ENCODE peak calls at places on chromosomes 12 and 14, in ten cellular contexts. N is NAMALWA, L is kidney epithelial cell, G is astrocyte, O is C1 segment of cervical spinal cord, M is NCI-H510A treated with DMSO at 0.1 percent for 48 hours, F is cardiac muscle cell, E is neural progenitor cell, Y is nephron progenitor cell, P is globus pallidus. J is an unnamed sample.

GRCh38 chr14:20530771-20531571 is 25.6 kb downstream of the RNASE10 start:
- DNase-seq in N (peak), L (peak), G (peak), O (no peak), M (peak), F (peak), E (peak), Y (peak), P (peak), J (peak)

GRCh38 chr14:53412819-53413664 is 259.9 kb upstream of the DDHD1 start:
- DNase-seq in N (peak), L (no peak), G (no peak), O (no peak), M (no peak), F (peak), E (peak), Y (peak), P (no peak), J (peak)

GRCh38 chr12:51345681-51346080 is 798 bp downstream of the CELA1 start:
- DNase-seq in N (no peak), L (no peak), G (peak), O (no peak), M (no peak), F (no peak), E (no peak), Y (no peak), P (no peak), J (no peak)

GRCh38 chr12:108564724-108565123 is 2.3 kb downstream of the ISCU start:
- DNase-seq in N (no peak), L (no peak), G (no peak), O (no peak), M (no peak), F (no peak), E (no peak), Y (no peak), P (no peak), J (no peak)

GRCh38 chr14:96752594-96752993 is 44.6 kb upstream of the VRK1 start:
- DNase-seq in N (no peak), L (no peak), G (no peak), O (no peak), M (no peak), F (no peak), E (no peak), Y (no peak), P (no peak), J (peak)

GRCh38 chr12:78321696-78322095 is 491.0 kb downstream of the NAV3 start:
- DNase-seq in N (no peak), L (no peak), G (no peak), O (no peak), M (no peak), F (no peak), E (no peak), Y (no peak), P (no peak), J (no peak)

GRCh38 chr12:29667011-29667410 is 116.7 kb downstream of the TMTC1 start:
- DNase-seq in N (no peak), L (no peak), G (no peak), O (no peak), M (no peak), F (no peak), E (no peak), Y (no peak), P (no peak), J (no peak)

GRCh38 chr12:11545438-11546330 is 103.8 kb upstream of the ETV6 start:
- DNase-seq in N (peak), L (no peak), G (no peak), O (no peak), M (peak), F (peak), E (no peak), Y (no peak), P (no peak), J (peak)

GRCh38 chr14:60803871-60804270 is 69.3 kb downstream of the MNAT1 start:
- DNase-seq in N (no peak), L (no peak), G (no peak), O (no peak), M (no peak), F (no peak), E (no peak), Y (no peak), P (no peak), J (no peak)

GRCh38 chr14:74647061-74647833 is 35.2 kb upstream of the LTBP2 start:
- DNase-seq in N (no peak), L (no peak), G (no peak), O (no peak), M (no peak), F (no peak), E (no peak), Y (no peak), P (no peak), J (no peak)

GRCh38 chr14:104187931-104188726 is 49.7 kb downstream of the KIF26A start:
- DNase-seq in N (no peak), L (no peak), G (no peak), O (no peak), M (no peak), F (no peak), E (no peak), Y (no peak), P (no peak), J (no peak)

GRCh38 chr14:53368714-53369191 is 215.6 kb upstream of the DDHD1 start:
- DNase-seq in N (no peak), L (no peak), G (peak), O (no peak), M (no peak), F (no peak), E (no peak), Y (no peak), P (no peak), J (no peak)

J was measured in NB4.